ENCODE peak calls at places on chromosomes 4 and X, in eight cellular contexts. K is tibial artery, A is PC-3, P is heart left ventricle, L is uterus, J is body of pancreas, F is psoas muscle, Y is pancreas. E is an unnamed sample. For H3K9me3, the result is how much of the 10 kb centered on the place peaks cover.

GRCh38 chrX:40132751-40133150 is 35.0 kb upstream of the BCOR start:
- DNase-seq in K (peak), A (peak), P (peak), L (peak), J (peak), F (peak), Y (peak), E (no peak)

GRCh38 chr4:48779095-48779997 is 733 bp downstream of the FRYL start:
- DNase-seq in K (peak), A (peak), P (peak), L (peak), J (peak), F (peak), Y (peak), E (peak)

GRCh38 chrX:86137071-86137470 is 11.2 kb upstream of the DACH2 start:
- DNase-seq in K (no peak), A (peak), P (no peak), L (no peak), J (no peak), F (no peak), Y (no peak), E (no peak)

GRCh38 chrX:1601051-1601767 is 9.8 kb downstream of the AKAP17A start:
- DNase-seq in K (no peak), A (no peak), P (no peak), L (no peak), J (no peak), F (no peak), Y (no peak), E (no peak)

GRCh38 chr4:161827013-161827412 is 336.8 kb downstream of the FSTL5 start:
- DNase-seq in K (no peak), A (no peak), P (no peak), L (no peak), J (no peak), F (no peak), Y (no peak), E (no peak)

GRCh38 chr4:137532869-137533236 is 559 bp upstream of the PCDH18 start:
- DNase-seq in K (no peak), A (no peak), P (no peak), L (no peak), J (no peak), F (no peak), Y (no peak), E (no peak)

GRCh38 chr4:53196195-53196641 is 169.6 kb downstream of the SCFD2 start:
- DNase-seq in K (no peak), A (no peak), P (no peak), L (no peak), J (no peak), F (no peak), Y (no peak), E (no peak)

GRCh38 chrX:72308566-72309296 is 3.0 kb upstream of the CITED1 start:
- DNase-seq in K (peak), A (peak), P (peak), L (peak), J (peak), F (peak), Y (peak), E (no peak)

GRCh38 chr4:174835536-174835935 is 6.5 kb upstream of the GLRA3 start:
- DNase-seq in K (no peak), A (peak), P (no peak), L (no peak), J (no peak), F (no peak), Y (no peak), E (no peak)

GRCh38 chr4:101162990-101163380 is 184.3 kb downstream of the PPP3CA start:
- DNase-seq in K (no peak), A (no peak), P (no peak), L (no peak), J (no peak), F (no peak), Y (no peak), E (no peak)

GRCh38 chr4:84914686-84915395 is 51.6 kb downstream of the WDFY3 start:
- DNase-seq in K (no peak), A (no peak), P (no peak), L (no peak), J (no peak), F (no peak), Y (no peak), E (no peak)

GRCh38 chr4:142331646-142332045 is 514.5 kb downstream of the INPP4B start:
- DNase-seq in K (no peak), A (no peak), P (no peak), L (no peak), J (peak), F (no peak), Y (no peak), E (no peak)

GRCh38 chr4:294732-295131 is 10.5 kb downstream of the ZNF732 start:
- DNase-seq in K (no peak), A (no peak), P (no peak), L (no peak), J (no peak), F (no peak), Y (no peak), E (no peak)
- H3K9me3 ChIP-seq in K (under half), A (under half), P (half or more), L (under half), J (under half), F (under half), Y (under half), E (under half)

GRCh38 chrX:146054311-146054710 is 236.7 kb downstream of the SLITRK2 start:
- DNase-seq in K (no peak), A (no peak), P (no peak), L (no peak), J (no peak), F (no peak), Y (no peak), E (no peak)

GRCh38 chrX:146056511-146057081 is 239.0 kb downstream of the SLITRK2 start:
- DNase-seq in K (no peak), A (no peak), P (no peak), L (no peak), J (no peak), F (no peak), Y (no peak), E (no peak)

GRCh38 chrX:146055733-146056132 is 238.1 kb downstream of the SLITRK2 start:
- DNase-seq in K (no peak), A (no peak), P (no peak), L (no peak), J (no peak), F (no peak), Y (no peak), E (no peak)
- H3K27ac ChIP-seq in K (no peak), A (no peak), P (no peak), L (no peak), J (no peak), F (no peak), Y (no peak), E (no peak)

DNA sequence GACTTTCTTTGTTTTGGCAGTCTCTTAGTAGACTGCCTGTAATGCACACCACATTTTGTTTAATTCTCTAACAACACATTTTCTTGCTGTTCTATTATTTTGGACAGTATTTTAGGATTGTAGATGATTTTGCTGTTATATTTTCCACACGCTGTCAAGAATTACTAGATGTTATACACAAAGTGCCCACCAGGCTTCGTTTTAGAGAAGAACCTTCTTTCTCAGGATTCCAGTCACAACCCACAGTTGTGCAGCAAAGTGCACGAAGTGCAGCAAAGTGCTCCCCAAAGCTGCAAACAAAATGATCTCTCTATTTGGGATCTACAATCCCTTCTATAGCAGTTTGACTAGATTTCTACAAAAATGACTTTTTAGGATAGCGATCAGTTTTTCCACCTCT is 2.4 kb downstream of the ZNF141 start:
- DNase-seq in K (no peak), A (no peak), P (no peak), L (no peak), J (no peak), F (no peak), Y (no peak), E (no peak)
- TF ChIP-seq CTCF in K (no peak), A (no peak), P (no peak), L (no peak), J (no peak), F (peak), Y (peak), E (peak)

DNA sequence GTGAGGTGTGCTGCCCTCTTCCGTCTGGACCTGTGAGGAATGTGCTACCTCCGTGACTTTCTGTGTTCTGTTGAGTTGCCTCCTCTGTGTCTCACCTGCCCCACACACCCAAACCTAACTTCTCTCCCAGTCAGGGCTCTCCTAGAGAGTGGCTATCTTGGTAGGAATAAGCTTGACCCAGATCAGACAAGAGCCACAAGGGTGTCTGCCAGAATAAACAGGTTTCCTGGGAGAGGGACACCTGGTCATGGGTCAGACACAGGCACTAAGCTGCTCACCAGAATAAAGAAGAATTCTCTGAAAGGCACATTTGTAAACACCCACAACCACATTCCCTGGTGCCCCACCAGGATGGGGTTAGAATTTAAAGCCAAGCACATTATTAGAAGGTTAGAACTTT is 11.1 kb downstream of the ZNF182 start:
- DNase-seq in K (no peak), A (no peak), P (no peak), L (no peak), J (peak), F (no peak), Y (peak), E (no peak)
- H3K9me3 ChIP-seq in K (under half), A (under half), P (under half), L (under half), J (under half), F (under half), Y (under half), E (under half)

DNA sequence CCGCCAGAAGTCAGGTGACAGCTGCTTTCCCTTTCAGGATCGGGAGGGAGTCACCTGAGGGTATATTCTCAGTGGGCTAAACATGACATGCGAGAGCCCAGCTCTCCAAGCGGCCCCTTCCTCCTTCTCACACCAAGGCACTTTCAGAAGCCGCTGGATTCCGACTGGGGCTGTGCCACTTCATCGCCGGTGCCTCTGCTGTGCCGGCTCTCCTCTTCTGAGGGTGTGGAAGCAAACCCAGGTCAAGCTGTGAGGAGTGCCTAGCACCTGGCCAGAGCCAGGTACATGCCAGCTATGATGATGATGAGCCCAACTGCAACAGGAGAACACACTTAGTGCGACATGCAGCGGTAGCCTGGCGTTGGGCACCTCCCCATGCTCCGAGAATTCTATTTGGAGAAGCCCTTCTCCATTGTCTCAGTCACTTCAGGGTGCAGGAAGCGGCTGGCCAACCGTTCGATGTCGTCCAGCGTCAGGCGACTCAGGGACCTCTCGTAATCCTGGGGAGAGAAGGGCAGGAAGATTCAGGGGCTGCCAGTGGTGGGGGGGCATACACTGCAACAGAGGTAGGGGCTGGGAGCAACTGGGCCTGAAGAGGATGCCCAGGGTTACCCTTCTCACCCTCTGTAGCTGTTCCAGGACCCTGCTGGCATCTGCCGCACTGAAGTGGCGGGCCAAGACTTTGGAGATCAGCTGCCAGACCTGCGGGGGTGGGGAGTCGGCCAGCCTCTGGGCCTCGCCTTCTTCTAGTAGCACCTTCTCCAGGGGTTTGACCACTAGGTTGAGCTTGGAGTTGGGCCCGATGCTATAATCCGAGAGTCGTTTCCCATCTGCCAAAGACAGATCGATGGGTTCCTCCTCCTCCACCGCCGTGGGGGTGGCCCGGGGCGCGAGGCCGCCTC is 1.0 kb downstream of the UBL4A start:
- DNase-seq in K (no peak), A (peak), P (no peak), L (no peak), J (peak), F (no peak), Y (no peak), E (no peak)
- H3K27ac ChIP-seq in K (peak), A (no peak), P (peak), L (peak), J (peak), F (peak), Y (peak), E (peak)

GRCh38 chr4:112142152-112142551 is 3.1 kb upstream of the FAM241A start:
- DNase-seq in K (no peak), A (no peak), P (no peak), L (no peak), J (no peak), F (no peak), Y (no peak), E (no peak)
- TF ChIP-seq CTCF in K (no peak), A (no peak), P (no peak), L (no peak), J (no peak), F (no peak), Y (no peak), E (no peak)

GRCh38 chr4:109607976-109608375 is 47.9 kb downstream of the MCUB start:
- DNase-seq in K (no peak), A (no peak), P (no peak), L (no peak), J (no peak), F (no peak), Y (no peak), E (no peak)

GRCh38 chr4:109614015-109614414 is 54.0 kb downstream of the MCUB start:
- DNase-seq in K (no peak), A (no peak), P (no peak), L (no peak), J (no peak), F (no peak), Y (no peak), E (no peak)

GRCh38 chr4:109614466-109614865 is 54.4 kb downstream of the MCUB start:
- DNase-seq in K (no peak), A (no peak), P (no peak), L (no peak), J (no peak), F (no peak), Y (no peak), E (no peak)

GRCh38 chr4:109609431-109609830 is 49.4 kb downstream of the MCUB start:
- DNase-seq in K (no peak), A (no peak), P (no peak), L (no peak), J (no peak), F (no peak), Y (no peak), E (no peak)

DNA sequence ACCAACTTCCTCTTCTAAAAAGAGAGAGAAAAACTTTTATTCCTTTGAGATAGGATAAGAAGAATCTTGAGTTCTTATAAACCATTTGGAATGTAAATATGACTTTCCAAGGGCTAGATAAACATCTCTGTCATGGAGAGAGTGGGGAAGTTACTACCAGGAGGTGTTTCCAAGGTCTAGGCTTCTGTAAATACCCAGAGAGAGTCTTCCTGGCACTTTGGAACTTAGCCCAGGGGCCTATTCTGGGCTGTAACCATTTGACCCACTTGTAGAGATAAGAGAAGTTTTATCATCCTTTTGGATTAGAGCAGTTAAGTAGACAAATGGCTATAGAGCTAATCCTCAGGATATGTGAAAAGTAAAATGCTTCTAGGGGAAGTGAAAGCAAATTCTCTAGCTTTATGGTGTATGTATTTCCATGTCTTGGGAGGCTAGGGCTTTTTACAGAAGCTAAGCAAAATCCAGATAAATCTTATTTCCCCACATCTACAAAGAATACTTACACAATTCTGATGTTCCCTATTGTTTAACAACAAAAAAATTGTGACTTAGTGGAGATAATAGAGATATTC is 51.1 kb downstream of the MCUB start:
- DNase-seq in K (no peak), A (no peak), P (no peak), L (no peak), J (no peak), F (no peak), Y (no peak), E (no peak)
- H3K9me3 ChIP-seq in K (under half), A (under half), P (under half), L (under half), J (under half), F (under half), Y (under half), E (under half)

DNA sequence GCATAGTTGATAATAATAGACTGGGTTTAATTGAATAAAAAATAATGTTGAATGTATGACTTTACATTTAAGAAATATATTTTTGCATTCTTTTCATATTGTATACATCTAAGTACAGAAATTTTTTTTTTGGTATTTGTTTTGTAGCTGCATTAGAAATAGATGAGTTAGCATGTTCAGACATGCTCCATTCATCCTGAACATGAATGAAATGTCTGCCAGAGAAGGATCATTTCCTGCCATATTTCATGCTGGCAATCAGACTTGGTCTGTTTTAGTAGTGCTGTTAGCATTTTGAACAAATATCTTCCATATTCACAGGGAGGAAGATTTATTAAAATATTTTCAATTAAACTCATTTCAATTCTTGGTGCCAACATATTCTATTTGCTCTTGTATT is 98.9 kb downstream of the FRMPD4 start:
- DNase-seq in K (no peak), A (no peak), P (no peak), L (no peak), J (no peak), F (no peak), Y (no peak), E (no peak)
- H3K27ac ChIP-seq in K (no peak), A (no peak), P (no peak), L (no peak), J (no peak), F (no peak), Y (no peak), E (no peak)

E was measured in upper lobe of left lung.